ENCODE peak calls at places on chromosomes 7 and 10, in six cellular contexts. K is amniotic stem cell; V is mucosa of descending colon; W is activated T-cell treated with anti-CD3 and anti-CD28 coated beads, Interleukin-2, amount 50 U/mL, for 24 hours; R is thoracic aorta; P is effector memory CD4-positive, alpha-beta T cell. A is an unnamed sample.

GRCh38 chr10:18140957-18141888 is 999 bp downstream of the CACNB2 start:
- DNase-seq in K (no peak), V (peak), W (no peak), R (no peak), P (no peak), A (peak)

GRCh38 chr7:111437736-111438135 is 124.6 kb downstream of the IMMP2L start:
- DNase-seq in K (no peak), V (no peak), W (no peak), R (no peak), P (no peak), A (no peak)

GRCh38 chr10:60646966-60647796 is 131.1 kb upstream of the CDK1 start:
- DNase-seq in K (peak), V (no peak), W (no peak), R (no peak), P (peak), A (no peak)

GRCh38 chr10:91190388-91190870 is 30.0 kb upstream of the PCGF5 start:
- DNase-seq in K (peak), V (no peak), W (no peak), R (no peak), P (no peak), A (peak)

GRCh38 chr10:123967626-123968243 is 76.1 kb upstream of the CPXM2 start:
- DNase-seq in K (peak), V (peak), W (peak), R (peak), P (no peak), A (peak)

GRCh38 chr10:33099748-33100147 is 141.7 kb upstream of the ITGB1 start:
- DNase-seq in K (no peak), V (no peak), W (no peak), R (no peak), P (no peak), A (no peak)

GRCh38 chr7:158094671-158095256 is 492.9 kb downstream of the PTPRN2 start:
- DNase-seq in K (no peak), V (no peak), W (no peak), R (no peak), P (no peak), A (no peak)

GRCh38 chr10:97926055-97926454 is 76.4 kb downstream of the GOLGA7B start:
- DNase-seq in K (no peak), V (no peak), W (no peak), R (no peak), P (no peak), A (no peak)

GRCh38 chr10:1715821-1716220 is 21.5 kb downstream of the ADARB2 start:
- DNase-seq in K (no peak), V (peak), W (no peak), R (no peak), P (no peak), A (no peak)

GRCh38 chr10:3926268-3926667 is 141.3 kb upstream of the KLF6 start:
- DNase-seq in K (no peak), V (no peak), W (no peak), R (no peak), P (no peak), A (no peak)

GRCh38 chr7:78020874-78021249 is 222.3 kb downstream of the PHTF2 start:
- DNase-seq in K (no peak), V (no peak), W (no peak), R (no peak), P (no peak), A (peak)

GRCh38 chr7:102841290-102841689 is 71.5 kb upstream of the LRRC17 start:
- DNase-seq in K (no peak), V (no peak), W (no peak), R (no peak), P (no peak), A (no peak)

GRCh38 chr7:68288099-68288498 is 1291.5 kb downstream of the TYW1 start:
- DNase-seq in K (no peak), V (no peak), W (no peak), R (no peak), P (no peak), A (no peak)

GRCh38 chr7:138981332-138982203 is at the start of gene KIAA1549:
- DNase-seq in K (peak), V (peak), W (peak), R (no peak), P (peak), A (peak)

GRCh38 chr7:92156976-92157375 is 22.0 kb downstream of the LRRD1 start:
- DNase-seq in K (no peak), V (no peak), W (no peak), R (no peak), P (no peak), A (no peak)

GRCh38 chr7:132437730-132438129 is 138.5 kb downstream of the PLXNA4 start:
- DNase-seq in K (no peak), V (no peak), W (no peak), R (no peak), P (no peak), A (no peak)

GRCh38 chr7:64999165-65000004 is 7.1 kb downstream of the ERV3-1 start:
- DNase-seq in K (no peak), V (no peak), W (no peak), R (no peak), P (no peak), A (no peak)